ENCODE peak calls at places on chromosomes 6 and 20, in ten cellular contexts. One of them, this sample, is unnamed.

GRCh38 chr6:70375882-70376281 is 37.4 kb upstream of the FAM135A start:
- DNase-seq in CD8-positive, alpha-beta memory T cell: no peak
- DNase-seq in non-pigmented ciliary epithelial cell: no peak
- DNase-seq in heart left ventricle: no peak
- DNase-seq in A172: no peak
- DNase-seq in naive B cell: no peak
- DNase-seq in NCI-H2081: no peak
- DNase-seq in endothelial cell: no peak
- DNase-seq in stimulated activated CD4-positive, alpha-beta T cell treated with anti-CD3 and anti-CD28 coated beads, Interleukin-2, amount 100 ng/mL, for 48 hours: no peak
- DNase-seq in tibial artery: no peak
- DNase-seq in this sample: no peak

GRCh38 chr6:42989923-42990322 is 5.6 kb downstream of the PPP2R5D start:
- DNase-seq in naive B cell: no peak
- DNase-seq in stimulated activated CD4-positive, alpha-beta T cell treated with anti-CD3 and anti-CD28 coated beads, Interleukin-2, amount 100 ng/mL, for 48 hours: no peak
- DNase-seq in NCI-H2081: no peak
- DNase-seq in heart left ventricle: no peak
- DNase-seq in A172: no peak
- DNase-seq in non-pigmented ciliary epithelial cell: no peak
- DNase-seq in endothelial cell: no peak
- DNase-seq in CD8-positive, alpha-beta memory T cell: no peak
- DNase-seq in tibial artery: no peak
- DNase-seq in this sample: no peak

GRCh38 chr6:159968295-159969203 is at the start of gene IGF2R:
- DNase-seq in naive B cell: peak
- DNase-seq in heart left ventricle: peak
- DNase-seq in stimulated activated CD4-positive, alpha-beta T cell treated with anti-CD3 and anti-CD28 coated beads, Interleukin-2, amount 100 ng/mL, for 48 hours: peak
- DNase-seq in NCI-H2081: peak
- DNase-seq in CD8-positive, alpha-beta memory T cell: peak
- DNase-seq in A172: peak
- DNase-seq in non-pigmented ciliary epithelial cell: no peak
- DNase-seq in endothelial cell: peak
- DNase-seq in tibial artery: peak
- DNase-seq in this sample: peak

GRCh38 chr6:167350731-167351655 is 26.1 kb downstream of the TTLL2 start:
- DNase-seq in A172: peak
- DNase-seq in tibial artery: peak
- DNase-seq in non-pigmented ciliary epithelial cell: no peak
- DNase-seq in heart left ventricle: peak
- DNase-seq in naive B cell: peak
- DNase-seq in stimulated activated CD4-positive, alpha-beta T cell treated with anti-CD3 and anti-CD28 coated beads, Interleukin-2, amount 100 ng/mL, for 48 hours: peak
- DNase-seq in CD8-positive, alpha-beta memory T cell: peak
- DNase-seq in NCI-H2081: peak
- DNase-seq in endothelial cell: peak
- DNase-seq in this sample: peak

GRCh38 chr6:36676142-36677058 is 2.1 kb upstream of the CDKN1A start:
- DNase-seq in tibial artery: no peak
- DNase-seq in endothelial cell: no peak
- DNase-seq in heart left ventricle: no peak
- DNase-seq in non-pigmented ciliary epithelial cell: no peak
- DNase-seq in CD8-positive, alpha-beta memory T cell: no peak
- DNase-seq in NCI-H2081: peak
- DNase-seq in naive B cell: no peak
- DNase-seq in stimulated activated CD4-positive, alpha-beta T cell treated with anti-CD3 and anti-CD28 coated beads, Interleukin-2, amount 100 ng/mL, for 48 hours: no peak
- DNase-seq in A172: no peak
- DNase-seq in this sample: peak

GRCh38 chr6:122747573-122747972 is 31.9 kb upstream of the FABP7 start:
- DNase-seq in non-pigmented ciliary epithelial cell: no peak
- DNase-seq in endothelial cell: no peak
- DNase-seq in CD8-positive, alpha-beta memory T cell: no peak
- DNase-seq in A172: no peak
- DNase-seq in tibial artery: no peak
- DNase-seq in heart left ventricle: no peak
- DNase-seq in NCI-H2081: no peak
- DNase-seq in stimulated activated CD4-positive, alpha-beta T cell treated with anti-CD3 and anti-CD28 coated beads, Interleukin-2, amount 100 ng/mL, for 48 hours: no peak
- DNase-seq in naive B cell: no peak
- DNase-seq in this sample: no peak

GRCh38 chr6:149867876-149868640 is 3.9 kb upstream of the LRP11 start:
- DNase-seq in tibial artery: no peak
- DNase-seq in stimulated activated CD4-positive, alpha-beta T cell treated with anti-CD3 and anti-CD28 coated beads, Interleukin-2, amount 100 ng/mL, for 48 hours: no peak
- DNase-seq in naive B cell: no peak
- DNase-seq in CD8-positive, alpha-beta memory T cell: no peak
- DNase-seq in heart left ventricle: no peak
- DNase-seq in NCI-H2081: no peak
- DNase-seq in A172: no peak
- DNase-seq in endothelial cell: no peak
- DNase-seq in non-pigmented ciliary epithelial cell: no peak
- DNase-seq in this sample: peak

GRCh38 chr6:160116411-160116810 is 5.2 kb upstream of the SLC22A1 start:
- DNase-seq in A172: no peak
- DNase-seq in endothelial cell: no peak
- DNase-seq in NCI-H2081: no peak
- DNase-seq in CD8-positive, alpha-beta memory T cell: no peak
- DNase-seq in naive B cell: no peak
- DNase-seq in tibial artery: no peak
- DNase-seq in stimulated activated CD4-positive, alpha-beta T cell treated with anti-CD3 and anti-CD28 coated beads, Interleukin-2, amount 100 ng/mL, for 48 hours: no peak
- DNase-seq in non-pigmented ciliary epithelial cell: no peak
- DNase-seq in heart left ventricle: no peak
- DNase-seq in this sample: peak

GRCh38 chr20:39245685-39246311 is 283.7 kb downstream of the DHX35 start:
- DNase-seq in endothelial cell: no peak
- DNase-seq in A172: no peak
- DNase-seq in naive B cell: no peak
- DNase-seq in stimulated activated CD4-positive, alpha-beta T cell treated with anti-CD3 and anti-CD28 coated beads, Interleukin-2, amount 100 ng/mL, for 48 hours: no peak
- DNase-seq in non-pigmented ciliary epithelial cell: no peak
- DNase-seq in NCI-H2081: no peak
- DNase-seq in CD8-positive, alpha-beta memory T cell: no peak
- DNase-seq in tibial artery: no peak
- DNase-seq in heart left ventricle: no peak
- DNase-seq in this sample: peak

GRCh38 chr6:53107091-53107490 is 41.5 kb downstream of the GCM1 start:
- DNase-seq in A172: peak
- DNase-seq in tibial artery: no peak
- DNase-seq in CD8-positive, alpha-beta memory T cell: no peak
- DNase-seq in endothelial cell: no peak
- DNase-seq in stimulated activated CD4-positive, alpha-beta T cell treated with anti-CD3 and anti-CD28 coated beads, Interleukin-2, amount 100 ng/mL, for 48 hours: no peak
- DNase-seq in naive B cell: no peak
- DNase-seq in NCI-H2081: no peak
- DNase-seq in non-pigmented ciliary epithelial cell: no peak
- DNase-seq in heart left ventricle: no peak
- DNase-seq in this sample: no peak

GRCh38 chr20:2420510-2420909 is 39.8 kb downstream of the TGM6 start:
- DNase-seq in CD8-positive, alpha-beta memory T cell: no peak
- DNase-seq in heart left ventricle: no peak
- DNase-seq in endothelial cell: no peak
- DNase-seq in stimulated activated CD4-positive, alpha-beta T cell treated with anti-CD3 and anti-CD28 coated beads, Interleukin-2, amount 100 ng/mL, for 48 hours: no peak
- DNase-seq in NCI-H2081: no peak
- DNase-seq in A172: no peak
- DNase-seq in tibial artery: no peak
- DNase-seq in naive B cell: no peak
- DNase-seq in non-pigmented ciliary epithelial cell: no peak
- DNase-seq in this sample: no peak

GRCh38 chr6:319177-320131 is 27.2 kb downstream of the DUSP22 start:
- DNase-seq in stimulated activated CD4-positive, alpha-beta T cell treated with anti-CD3 and anti-CD28 coated beads, Interleukin-2, amount 100 ng/mL, for 48 hours: no peak
- DNase-seq in A172: no peak
- DNase-seq in tibial artery: no peak
- DNase-seq in non-pigmented ciliary epithelial cell: no peak
- DNase-seq in NCI-H2081: no peak
- DNase-seq in CD8-positive, alpha-beta memory T cell: no peak
- DNase-seq in endothelial cell: no peak
- DNase-seq in naive B cell: no peak
- DNase-seq in heart left ventricle: no peak
- DNase-seq in this sample: no peak

GRCh38 chr6:170045563-170045960 is 245.3 kb downstream of the DLL1 start:
- DNase-seq in NCI-H2081: no peak
- DNase-seq in tibial artery: no peak
- DNase-seq in endothelial cell: no peak
- DNase-seq in A172: no peak
- DNase-seq in heart left ventricle: no peak
- DNase-seq in CD8-positive, alpha-beta memory T cell: no peak
- DNase-seq in stimulated activated CD4-positive, alpha-beta T cell treated with anti-CD3 and anti-CD28 coated beads, Interleukin-2, amount 100 ng/mL, for 48 hours: no peak
- DNase-seq in naive B cell: no peak
- DNase-seq in non-pigmented ciliary epithelial cell: no peak
- DNase-seq in this sample: no peak

GRCh38 chr6:99611148-99611547 is 4.5 kb downstream of the PRDM13 start:
- DNase-seq in CD8-positive, alpha-beta memory T cell: no peak
- DNase-seq in NCI-H2081: no peak
- DNase-seq in A172: no peak
- DNase-seq in naive B cell: no peak
- DNase-seq in heart left ventricle: no peak
- DNase-seq in tibial artery: no peak
- DNase-seq in non-pigmented ciliary epithelial cell: no peak
- DNase-seq in endothelial cell: no peak
- DNase-seq in stimulated activated CD4-positive, alpha-beta T cell treated with anti-CD3 and anti-CD28 coated beads, Interleukin-2, amount 100 ng/mL, for 48 hours: no peak
- DNase-seq in this sample: no peak

GRCh38 chr6:104527761-104528415 is 331.8 kb downstream of the HACE1 start:
- DNase-seq in naive B cell: no peak
- DNase-seq in stimulated activated CD4-positive, alpha-beta T cell treated with anti-CD3 and anti-CD28 coated beads, Interleukin-2, amount 100 ng/mL, for 48 hours: no peak
- DNase-seq in endothelial cell: peak
- DNase-seq in heart left ventricle: no peak
- DNase-seq in NCI-H2081: no peak
- DNase-seq in A172: peak
- DNase-seq in tibial artery: peak
- DNase-seq in non-pigmented ciliary epithelial cell: no peak
- DNase-seq in CD8-positive, alpha-beta memory T cell: no peak
- DNase-seq in this sample: peak

GRCh38 chr6:52745764-52746201 is 17.5 kb downstream of the GSTA2 start:
- DNase-seq in CD8-positive, alpha-beta memory T cell: no peak
- DNase-seq in tibial artery: no peak
- DNase-seq in heart left ventricle: no peak
- DNase-seq in endothelial cell: no peak
- DNase-seq in NCI-H2081: no peak
- DNase-seq in stimulated activated CD4-positive, alpha-beta T cell treated with anti-CD3 and anti-CD28 coated beads, Interleukin-2, amount 100 ng/mL, for 48 hours: no peak
- DNase-seq in non-pigmented ciliary epithelial cell: no peak
- DNase-seq in naive B cell: no peak
- DNase-seq in A172: no peak
- DNase-seq in this sample: no peak

GRCh38 chr6:57435475-57436163 is 118.2 kb downstream of the PRIM2 start:
- DNase-seq in endothelial cell: no peak
- DNase-seq in NCI-H2081: no peak
- DNase-seq in heart left ventricle: no peak
- DNase-seq in tibial artery: no peak
- DNase-seq in CD8-positive, alpha-beta memory T cell: no peak
- DNase-seq in non-pigmented ciliary epithelial cell: no peak
- DNase-seq in A172: no peak
- DNase-seq in naive B cell: no peak
- DNase-seq in stimulated activated CD4-positive, alpha-beta T cell treated with anti-CD3 and anti-CD28 coated beads, Interleukin-2, amount 100 ng/mL, for 48 hours: no peak
- DNase-seq in this sample: no peak

GRCh38 chr6:150354754-150355571 is 13.8 kb upstream of the IYD start:
- DNase-seq in A172: no peak
- DNase-seq in naive B cell: no peak
- DNase-seq in non-pigmented ciliary epithelial cell: peak
- DNase-seq in NCI-H2081: no peak
- DNase-seq in CD8-positive, alpha-beta memory T cell: no peak
- DNase-seq in heart left ventricle: no peak
- DNase-seq in stimulated activated CD4-positive, alpha-beta T cell treated with anti-CD3 and anti-CD28 coated beads, Interleukin-2, amount 100 ng/mL, for 48 hours: no peak
- DNase-seq in endothelial cell: no peak
- DNase-seq in tibial artery: no peak
- DNase-seq in this sample: no peak

GRCh38 chr6:130143709-130144108 is 79.0 kb downstream of the SAMD3 start:
- DNase-seq in endothelial cell: no peak
- DNase-seq in tibial artery: no peak
- DNase-seq in NCI-H2081: no peak
- DNase-seq in stimulated activated CD4-positive, alpha-beta T cell treated with anti-CD3 and anti-CD28 coated beads, Interleukin-2, amount 100 ng/mL, for 48 hours: no peak
- DNase-seq in naive B cell: no peak
- DNase-seq in CD8-positive, alpha-beta memory T cell: no peak
- DNase-seq in non-pigmented ciliary epithelial cell: no peak
- DNase-seq in A172: peak
- DNase-seq in heart left ventricle: no peak
- DNase-seq in this sample: peak

GRCh38 chr6:87918461-87918941 is 129.1 kb upstream of the SPACA1 start:
- DNase-seq in heart left ventricle: no peak
- DNase-seq in CD8-positive, alpha-beta memory T cell: no peak
- DNase-seq in non-pigmented ciliary epithelial cell: no peak
- DNase-seq in naive B cell: peak
- DNase-seq in stimulated activated CD4-positive, alpha-beta T cell treated with anti-CD3 and anti-CD28 coated beads, Interleukin-2, amount 100 ng/mL, for 48 hours: no peak
- DNase-seq in endothelial cell: no peak
- DNase-seq in NCI-H2081: no peak
- DNase-seq in A172: no peak
- DNase-seq in tibial artery: no peak
- DNase-seq in this sample: no peak

GRCh38 chr6:112207131-112207530 is 47.2 kb downstream of the LAMA4 start:
- DNase-seq in tibial artery: no peak
- DNase-seq in A172: no peak
- DNase-seq in NCI-H2081: no peak
- DNase-seq in CD8-positive, alpha-beta memory T cell: no peak
- DNase-seq in non-pigmented ciliary epithelial cell: no peak
- DNase-seq in naive B cell: no peak
- DNase-seq in endothelial cell: no peak
- DNase-seq in heart left ventricle: no peak
- DNase-seq in stimulated activated CD4-positive, alpha-beta T cell treated with anti-CD3 and anti-CD28 coated beads, Interleukin-2, amount 100 ng/mL, for 48 hours: no peak
- DNase-seq in this sample: no peak

GRCh38 chr20:47597090-47597489 is 95.4 kb downstream of the NCOA3 start:
- DNase-seq in NCI-H2081: no peak
- DNase-seq in CD8-positive, alpha-beta memory T cell: no peak
- DNase-seq in tibial artery: no peak
- DNase-seq in endothelial cell: no peak
- DNase-seq in stimulated activated CD4-positive, alpha-beta T cell treated with anti-CD3 and anti-CD28 coated beads, Interleukin-2, amount 100 ng/mL, for 48 hours: no peak
- DNase-seq in non-pigmented ciliary epithelial cell: no peak
- DNase-seq in A172: no peak
- DNase-seq in heart left ventricle: no peak
- DNase-seq in naive B cell: no peak
- DNase-seq in this sample: no peak

GRCh38 chr6:150894191-150894744 is 28.8 kb downstream of the MTHFD1L start:
- DNase-seq in heart left ventricle: no peak
- DNase-seq in naive B cell: no peak
- DNase-seq in A172: no peak
- DNase-seq in non-pigmented ciliary epithelial cell: no peak
- DNase-seq in CD8-positive, alpha-beta memory T cell: no peak
- DNase-seq in stimulated activated CD4-positive, alpha-beta T cell treated with anti-CD3 and anti-CD28 coated beads, Interleukin-2, amount 100 ng/mL, for 48 hours: no peak
- DNase-seq in endothelial cell: no peak
- DNase-seq in tibial artery: no peak
- DNase-seq in NCI-H2081: no peak
- DNase-seq in this sample: peak

GRCh38 chr6:90136176-90136575 is 160.5 kb downstream of the BACH2 start:
- DNase-seq in A172: no peak
- DNase-seq in non-pigmented ciliary epithelial cell: no peak
- DNase-seq in naive B cell: no peak
- DNase-seq in endothelial cell: no peak
- DNase-seq in tibial artery: no peak
- DNase-seq in stimulated activated CD4-positive, alpha-beta T cell treated with anti-CD3 and anti-CD28 coated beads, Interleukin-2, amount 100 ng/mL, for 48 hours: no peak
- DNase-seq in NCI-H2081: no peak
- DNase-seq in heart left ventricle: no peak
- DNase-seq in CD8-positive, alpha-beta memory T cell: no peak
- DNase-seq in this sample: no peak

GRCh38 chr6:135053433-135053832 is 1.2 kb downstream of the HBS1L start:
- DNase-seq in tibial artery: no peak
- DNase-seq in NCI-H2081: no peak
- DNase-seq in endothelial cell: no peak
- DNase-seq in CD8-positive, alpha-beta memory T cell: no peak
- DNase-seq in heart left ventricle: no peak
- DNase-seq in A172: no peak
- DNase-seq in non-pigmented ciliary epithelial cell: no peak
- DNase-seq in naive B cell: no peak
- DNase-seq in stimulated activated CD4-positive, alpha-beta T cell treated with anti-CD3 and anti-CD28 coated beads, Interleukin-2, amount 100 ng/mL, for 48 hours: no peak
- DNase-seq in this sample: no peak

GRCh38 chr6:82144852-82145332 is 102.7 kb downstream of the IBTK start:
- DNase-seq in tibial artery: peak
- DNase-seq in stimulated activated CD4-positive, alpha-beta T cell treated with anti-CD3 and anti-CD28 coated beads, Interleukin-2, amount 100 ng/mL, for 48 hours: no peak
- DNase-seq in heart left ventricle: peak
- DNase-seq in endothelial cell: no peak
- DNase-seq in CD8-positive, alpha-beta memory T cell: no peak
- DNase-seq in non-pigmented ciliary epithelial cell: peak
- DNase-seq in naive B cell: no peak
- DNase-seq in A172: peak
- DNase-seq in NCI-H2081: no peak
- DNase-seq in this sample: peak